ENCODE peak calls at places on chromosomes 3 and 15, in seven cellular contexts. One of them, this sample, is unnamed.

GRCh38 chr3:79414035-79414434 is 353.8 kb downstream of the ROBO1 start:
- DNase-seq in fibroblast of mammary gland: no peak
- DNase-seq in HT-29: no peak
- DNase-seq in activated naive CD8-positive, alpha-beta T cell treated with anti-CD3 and anti-CD28 coated beads, Interleukin-2, amount 50 U/mL, for 24 hours: no peak
- DNase-seq in neuronal stem cell: no peak
- DNase-seq in GM20000: no peak
- DNase-seq in activated CD4-positive, alpha-beta T cell treated with anti-CD3 and anti-CD28 coated beads, Interleukin-2, amount 50 U/mL, for 48 hours: no peak
- DNase-seq in this sample: no peak

GRCh38 chr3:73791356-73791755 is 166.6 kb upstream of the PDZRN3 start:
- DNase-seq in fibroblast of mammary gland: no peak
- DNase-seq in HT-29: no peak
- DNase-seq in activated naive CD8-positive, alpha-beta T cell treated with anti-CD3 and anti-CD28 coated beads, Interleukin-2, amount 50 U/mL, for 24 hours: no peak
- DNase-seq in neuronal stem cell: no peak
- DNase-seq in GM20000: no peak
- DNase-seq in activated CD4-positive, alpha-beta T cell treated with anti-CD3 and anti-CD28 coated beads, Interleukin-2, amount 50 U/mL, for 48 hours: no peak
- DNase-seq in this sample: no peak

GRCh38 chr3:44077267-44077666 is 164.4 kb upstream of the TOPAZ1 start:
- DNase-seq in fibroblast of mammary gland: no peak
- DNase-seq in HT-29: no peak
- DNase-seq in activated naive CD8-positive, alpha-beta T cell treated with anti-CD3 and anti-CD28 coated beads, Interleukin-2, amount 50 U/mL, for 24 hours: no peak
- DNase-seq in neuronal stem cell: no peak
- DNase-seq in GM20000: no peak
- DNase-seq in activated CD4-positive, alpha-beta T cell treated with anti-CD3 and anti-CD28 coated beads, Interleukin-2, amount 50 U/mL, for 48 hours: no peak
- DNase-seq in this sample: no peak

GRCh38 chr15:84685304-84685703 is 27.3 kb upstream of the NMB start:
- DNase-seq in fibroblast of mammary gland: peak
- DNase-seq in HT-29: peak
- DNase-seq in activated naive CD8-positive, alpha-beta T cell treated with anti-CD3 and anti-CD28 coated beads, Interleukin-2, amount 50 U/mL, for 24 hours: no peak
- DNase-seq in neuronal stem cell: no peak
- DNase-seq in GM20000: no peak
- DNase-seq in activated CD4-positive, alpha-beta T cell treated with anti-CD3 and anti-CD28 coated beads, Interleukin-2, amount 50 U/mL, for 48 hours: no peak
- DNase-seq in this sample: no peak

GRCh38 chr3:66439666-66440344 is 61.0 kb downstream of the LRIG1 start:
- DNase-seq in fibroblast of mammary gland: no peak
- DNase-seq in HT-29: no peak
- DNase-seq in activated naive CD8-positive, alpha-beta T cell treated with anti-CD3 and anti-CD28 coated beads, Interleukin-2, amount 50 U/mL, for 24 hours: no peak
- DNase-seq in neuronal stem cell: no peak
- DNase-seq in GM20000: peak
- DNase-seq in activated CD4-positive, alpha-beta T cell treated with anti-CD3 and anti-CD28 coated beads, Interleukin-2, amount 50 U/mL, for 48 hours: no peak
- DNase-seq in this sample: no peak

GRCh38 chr3:38004415-38005075 is 14.0 kb downstream of the VILL start:
- DNase-seq in fibroblast of mammary gland: peak
- DNase-seq in HT-29: peak
- DNase-seq in activated naive CD8-positive, alpha-beta T cell treated with anti-CD3 and anti-CD28 coated beads, Interleukin-2, amount 50 U/mL, for 24 hours: peak
- DNase-seq in neuronal stem cell: no peak
- DNase-seq in GM20000: peak
- DNase-seq in activated CD4-positive, alpha-beta T cell treated with anti-CD3 and anti-CD28 coated beads, Interleukin-2, amount 50 U/mL, for 48 hours: peak
- DNase-seq in this sample: peak

GRCh38 chr3:48194446-48195071 is 6.3 kb upstream of the CDC25A start:
- DNase-seq in fibroblast of mammary gland: peak
- DNase-seq in HT-29: peak
- DNase-seq in activated naive CD8-positive, alpha-beta T cell treated with anti-CD3 and anti-CD28 coated beads, Interleukin-2, amount 50 U/mL, for 24 hours: peak
- DNase-seq in neuronal stem cell: peak
- DNase-seq in GM20000: peak
- DNase-seq in activated CD4-positive, alpha-beta T cell treated with anti-CD3 and anti-CD28 coated beads, Interleukin-2, amount 50 U/mL, for 48 hours: peak
- DNase-seq in this sample: peak

GRCh38 chr15:93298901-93299300 is 209.9 kb upstream of the RGMA start:
- DNase-seq in fibroblast of mammary gland: peak
- DNase-seq in HT-29: no peak
- DNase-seq in activated naive CD8-positive, alpha-beta T cell treated with anti-CD3 and anti-CD28 coated beads, Interleukin-2, amount 50 U/mL, for 24 hours: no peak
- DNase-seq in neuronal stem cell: no peak
- DNase-seq in GM20000: no peak
- DNase-seq in activated CD4-positive, alpha-beta T cell treated with anti-CD3 and anti-CD28 coated beads, Interleukin-2, amount 50 U/mL, for 48 hours: no peak
- DNase-seq in this sample: no peak

GRCh38 chr15:70775160-70775559 is 11.8 kb upstream of the UACA start:
- DNase-seq in fibroblast of mammary gland: peak
- DNase-seq in HT-29: no peak
- DNase-seq in activated naive CD8-positive, alpha-beta T cell treated with anti-CD3 and anti-CD28 coated beads, Interleukin-2, amount 50 U/mL, for 24 hours: no peak
- DNase-seq in neuronal stem cell: no peak
- DNase-seq in GM20000: no peak
- DNase-seq in activated CD4-positive, alpha-beta T cell treated with anti-CD3 and anti-CD28 coated beads, Interleukin-2, amount 50 U/mL, for 48 hours: no peak
- DNase-seq in this sample: no peak

GRCh38 chr15:80803580-80804525 is 24.7 kb downstream of the CEMIP start:
- DNase-seq in fibroblast of mammary gland: no peak
- DNase-seq in HT-29: no peak
- DNase-seq in activated naive CD8-positive, alpha-beta T cell treated with anti-CD3 and anti-CD28 coated beads, Interleukin-2, amount 50 U/mL, for 24 hours: peak
- DNase-seq in neuronal stem cell: no peak
- DNase-seq in GM20000: no peak
- DNase-seq in activated CD4-positive, alpha-beta T cell treated with anti-CD3 and anti-CD28 coated beads, Interleukin-2, amount 50 U/mL, for 48 hours: peak
- DNase-seq in this sample: no peak

GRCh38 chr3:73212683-73213082 is 151.2 kb downstream of the EBLN2 start:
- DNase-seq in fibroblast of mammary gland: no peak
- DNase-seq in HT-29: no peak
- DNase-seq in activated naive CD8-positive, alpha-beta T cell treated with anti-CD3 and anti-CD28 coated beads, Interleukin-2, amount 50 U/mL, for 24 hours: no peak
- DNase-seq in neuronal stem cell: no peak
- DNase-seq in GM20000: no peak
- DNase-seq in activated CD4-positive, alpha-beta T cell treated with anti-CD3 and anti-CD28 coated beads, Interleukin-2, amount 50 U/mL, for 48 hours: no peak
- DNase-seq in this sample: no peak

GRCh38 chr3:16475766-16476165 is 37.7 kb downstream of the RFTN1 start:
- DNase-seq in fibroblast of mammary gland: no peak
- DNase-seq in HT-29: no peak
- DNase-seq in activated naive CD8-positive, alpha-beta T cell treated with anti-CD3 and anti-CD28 coated beads, Interleukin-2, amount 50 U/mL, for 24 hours: no peak
- DNase-seq in neuronal stem cell: no peak
- DNase-seq in GM20000: no peak
- DNase-seq in activated CD4-positive, alpha-beta T cell treated with anti-CD3 and anti-CD28 coated beads, Interleukin-2, amount 50 U/mL, for 48 hours: no peak
- DNase-seq in this sample: no peak

GRCh38 chr15:25830844-25831443 is 32.2 kb downstream of the ATP10A start:
- DNase-seq in fibroblast of mammary gland: peak
- DNase-seq in HT-29: no peak
- DNase-seq in activated naive CD8-positive, alpha-beta T cell treated with anti-CD3 and anti-CD28 coated beads, Interleukin-2, amount 50 U/mL, for 24 hours: no peak
- DNase-seq in neuronal stem cell: no peak
- DNase-seq in GM20000: no peak
- DNase-seq in activated CD4-positive, alpha-beta T cell treated with anti-CD3 and anti-CD28 coated beads, Interleukin-2, amount 50 U/mL, for 48 hours: no peak
- DNase-seq in this sample: peak

GRCh38 chr3:171345112-171345843 is 114.9 kb downstream of the TNIK start:
- DNase-seq in fibroblast of mammary gland: no peak
- DNase-seq in HT-29: no peak
- DNase-seq in activated naive CD8-positive, alpha-beta T cell treated with anti-CD3 and anti-CD28 coated beads, Interleukin-2, amount 50 U/mL, for 24 hours: no peak
- DNase-seq in neuronal stem cell: no peak
- DNase-seq in GM20000: no peak
- DNase-seq in activated CD4-positive, alpha-beta T cell treated with anti-CD3 and anti-CD28 coated beads, Interleukin-2, amount 50 U/mL, for 48 hours: no peak
- DNase-seq in this sample: no peak

GRCh38 chr3:41430886-41431285 is 231.6 kb downstream of the CTNNB1 start:
- DNase-seq in fibroblast of mammary gland: no peak
- DNase-seq in HT-29: no peak
- DNase-seq in activated naive CD8-positive, alpha-beta T cell treated with anti-CD3 and anti-CD28 coated beads, Interleukin-2, amount 50 U/mL, for 24 hours: no peak
- DNase-seq in neuronal stem cell: no peak
- DNase-seq in GM20000: no peak
- DNase-seq in activated CD4-positive, alpha-beta T cell treated with anti-CD3 and anti-CD28 coated beads, Interleukin-2, amount 50 U/mL, for 48 hours: no peak
- DNase-seq in this sample: no peak

GRCh38 chr15:25725758-25726157 is 137.4 kb downstream of the ATP10A start:
- DNase-seq in fibroblast of mammary gland: no peak
- DNase-seq in HT-29: no peak
- DNase-seq in activated naive CD8-positive, alpha-beta T cell treated with anti-CD3 and anti-CD28 coated beads, Interleukin-2, amount 50 U/mL, for 24 hours: no peak
- DNase-seq in neuronal stem cell: no peak
- DNase-seq in GM20000: no peak
- DNase-seq in activated CD4-positive, alpha-beta T cell treated with anti-CD3 and anti-CD28 coated beads, Interleukin-2, amount 50 U/mL, for 48 hours: no peak
- DNase-seq in this sample: peak

GRCh38 chr15:62464705-62465104 is 299.6 kb upstream of the C2CD4B start:
- DNase-seq in fibroblast of mammary gland: peak
- DNase-seq in HT-29: no peak
- DNase-seq in activated naive CD8-positive, alpha-beta T cell treated with anti-CD3 and anti-CD28 coated beads, Interleukin-2, amount 50 U/mL, for 24 hours: no peak
- DNase-seq in neuronal stem cell: no peak
- DNase-seq in GM20000: no peak
- DNase-seq in activated CD4-positive, alpha-beta T cell treated with anti-CD3 and anti-CD28 coated beads, Interleukin-2, amount 50 U/mL, for 48 hours: no peak
- DNase-seq in this sample: no peak